ENCODE peak calls at places on chromosomes 2 and 18, in four cellular contexts. A is IMR-90, G is cardiac fibroblast, N is AG04450. X is an unnamed sample.

GRCh38 chr2:240820607-240821428 is 799 bp upstream of the KIF1A start:
- DNase-seq in A (no peak), G (no peak), N (no peak), X (no peak)

GRCh38 chr18:74476154-74476553 is 19.0 kb upstream of the DIPK1C start:
- DNase-seq in A (peak), G (peak), N (no peak), X (no peak)

GRCh38 chr2:157216421-157216965 is 41.0 kb upstream of the GALNT5 start:
- DNase-seq in A (no peak), G (no peak), N (no peak), X (no peak)

GRCh38 chr18:78884502-78884901 is 95.1 kb upstream of the SALL3 start:
- DNase-seq in A (no peak), G (no peak), N (no peak), X (no peak)

GRCh38 chr2:950627-950992 is at the start of gene SNTG2:
- DNase-seq in A (no peak), G (no peak), N (no peak), X (no peak)

GRCh38 chr2:108884629-108885028 is 98.1 kb downstream of the CCDC138 start:
- DNase-seq in A (no peak), G (no peak), N (no peak), X (no peak)

GRCh38 chr2:10045561-10046355 is 2.4 kb downstream of the KLF11 start:
- DNase-seq in A (no peak), G (no peak), N (no peak), X (no peak)

GRCh38 chr2:189024861-189025618 is 50.9 kb downstream of the COL3A1 start:
- DNase-seq in A (no peak), G (no peak), N (no peak), X (no peak)

GRCh38 chr2:223779877-223780276 is 57.5 kb downstream of the AP1S3 start:
- DNase-seq in A (peak), G (peak), N (no peak), X (no peak)

GRCh38 chr18:73975266-73975665 is 172.4 kb downstream of the FBXO15 start:
- DNase-seq in A (peak), G (peak), N (no peak), X (no peak)

GRCh38 chr2:174593574-174594203 is 3.9 kb downstream of the WIPF1 start:
- DNase-seq in A (peak), G (peak), N (no peak), X (no peak)

GRCh38 chr18:55064760-55065159 is 105.5 kb upstream of the CCDC68 start:
- DNase-seq in A (no peak), G (no peak), N (no peak), X (no peak)

GRCh38 chr2:140353541-140353940 is 1573.4 kb upstream of the NXPH2 start:
- DNase-seq in A (no peak), G (peak), N (no peak), X (peak)

GRCh38 chr18:8389391-8390340 is 219.6 kb upstream of the RAB12 start:
- DNase-seq in A (peak), G (peak), N (peak), X (peak)

GRCh38 chr2:66691199-66691975 is 256.5 kb downstream of the MEIS1 start:
- DNase-seq in A (peak), G (no peak), N (no peak), X (no peak)
- H3K4me3 ChIP-seq in A (no peak), G (no peak), N (peak), X (no peak)

GRCh38 chr18:59198215-59198614 is 21.7 kb upstream of the GRP start:
- DNase-seq in A (no peak), G (no peak), N (no peak), X (no peak)

GRCh38 chr18:59202258-59202820 is 17.6 kb upstream of the GRP start:
- DNase-seq in A (no peak), G (no peak), N (no peak), X (no peak)

GRCh38 chr18:59197636-59198035 is 22.3 kb upstream of the GRP start:
- DNase-seq in A (no peak), G (no peak), N (no peak), X (no peak)

GRCh38 chr18:59196161-59196560 is 23.8 kb upstream of the GRP start:
- DNase-seq in A (no peak), G (no peak), N (no peak), X (no peak)

GRCh38 chr18:59200787-59201186 is 19.2 kb upstream of the GRP start:
- DNase-seq in A (no peak), G (no peak), N (no peak), X (no peak)
- TF ChIP-seq CTCF in A (no peak), G (no peak), N (no peak), X (peak)

GRCh38 chr2:101400048-101400447 is 12.7 kb upstream of the CREG2 start:
- DNase-seq in A (peak), G (no peak), N (no peak), X (no peak)

GRCh38 chr2:101396352-101396717 is 9.0 kb upstream of the CREG2 start:
- DNase-seq in A (peak), G (peak), N (peak), X (peak)

GRCh38 chr2:101398026-101398830 is 10.9 kb upstream of the CREG2 start:
- DNase-seq in A (no peak), G (no peak), N (no peak), X (no peak)

GRCh38 chr2:101399001-101399794 is 11.9 kb upstream of the CREG2 start:
- DNase-seq in A (no peak), G (no peak), N (no peak), X (no peak)

DNA sequence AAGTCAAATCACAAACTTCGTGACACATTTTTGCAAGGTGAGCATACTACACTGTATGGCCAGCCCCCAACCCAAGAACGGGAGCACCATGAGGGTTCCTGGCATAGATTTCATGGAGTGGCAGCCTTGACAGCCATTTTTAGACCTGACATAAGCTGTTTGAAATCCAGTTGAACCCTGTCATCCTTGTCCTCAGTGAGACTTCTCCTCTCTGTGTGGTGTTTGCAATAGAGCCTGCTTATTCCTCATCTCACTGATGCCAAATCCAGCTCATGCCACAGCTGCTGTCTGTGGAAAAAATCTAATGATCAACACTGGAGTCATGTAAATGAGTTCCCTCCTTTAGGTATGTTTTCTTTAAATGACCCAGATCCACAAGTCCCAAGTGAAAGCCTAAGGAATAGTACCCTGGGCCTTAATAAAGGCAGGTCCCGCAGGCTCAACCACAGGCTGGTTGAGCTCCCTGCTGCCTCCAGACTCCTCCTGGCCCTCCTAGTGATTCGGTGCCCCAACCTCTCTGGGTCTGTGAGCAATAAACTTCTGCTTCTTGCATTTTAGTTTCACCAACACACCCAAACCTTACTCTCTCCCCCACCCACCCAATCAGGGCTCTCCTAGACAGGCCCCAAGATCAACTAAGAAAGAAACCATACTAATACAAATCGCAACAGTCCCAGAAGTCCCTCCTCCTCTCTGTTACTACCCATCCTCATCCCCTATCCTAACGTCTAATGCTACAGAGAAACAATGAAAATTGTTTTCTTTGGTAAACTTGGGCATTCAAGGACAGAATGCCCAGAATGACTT is 8.4 kb upstream of the CREG2 start:
- DNase-seq in A (peak), G (no peak), N (no peak), X (no peak)
- H3K4me3 ChIP-seq in A (no peak), G (no peak), N (no peak), X (no peak)

DNA sequence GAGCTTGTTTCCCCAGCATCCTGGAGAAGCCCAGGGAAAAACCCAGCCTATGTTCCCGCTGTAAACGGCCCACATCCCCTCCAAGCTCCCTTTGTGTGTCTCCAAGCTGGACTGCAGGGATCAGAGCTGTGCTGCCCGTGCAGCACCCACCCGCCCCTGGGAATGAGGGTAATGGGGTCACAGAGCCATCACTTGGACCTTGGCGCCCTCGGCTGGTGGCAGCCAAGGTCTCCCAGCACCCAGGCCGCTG is 670 bp upstream of the INPP5D start:
- DNase-seq in A (no peak), G (no peak), N (no peak), X (no peak)
- TF ChIP-seq CTCF in A (no peak), G (no peak), N (no peak), X (no peak)

GRCh38 chr2:36369711-36370110 is 14.1 kb downstream of the CRIM1 start:
- DNase-seq in A (no peak), G (no peak), N (no peak), X (no peak)
- H3K4me3 ChIP-seq in A (no peak), G (no peak), N (no peak), X (no peak)

DNA sequence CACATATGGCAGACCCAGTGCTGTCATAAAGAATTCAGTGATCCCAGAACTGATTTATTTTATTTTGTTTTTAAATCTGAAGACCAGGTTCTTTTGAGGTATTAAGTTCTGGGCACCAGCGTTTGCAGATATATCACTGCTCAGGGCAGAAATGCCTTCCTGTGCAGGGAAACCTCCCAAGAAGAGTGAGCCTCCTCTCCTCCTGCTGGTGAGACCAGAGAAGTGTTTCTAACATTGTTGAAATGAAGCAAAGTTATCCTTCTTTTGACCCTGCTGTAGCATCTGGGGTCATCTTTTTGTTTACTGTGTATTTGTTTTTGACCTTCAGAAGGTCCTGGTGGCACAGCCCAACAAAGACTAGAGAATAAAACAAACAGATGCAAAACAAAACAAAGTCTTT is 94.0 kb downstream of the AQP4 start:
- DNase-seq in A (no peak), G (peak), N (no peak), X (no peak)
- TF ChIP-seq CTCF in A (no peak), G (peak), N (no peak), X (peak)

GRCh38 chr2:102103992-102104871 is 38.3 kb upstream of the IL1R1 start:
- DNase-seq in A (peak), G (peak), N (no peak), X (peak)
- H3K4me3 ChIP-seq in A (peak), G (peak), N (peak), X (peak)

GRCh38 chr2:24351981-24352380 is 8.4 kb downstream of the ITSN2 start:
- DNase-seq in A (no peak), G (no peak), N (no peak), X (no peak)
- TF ChIP-seq CTCF in A (no peak), G (no peak), N (peak), X (no peak)

GRCh38 chr2:201118957-201119848 is 3.2 kb downstream of the CFLAR start:
- DNase-seq in A (peak), G (peak), N (peak), X (no peak)

GRCh38 chr2:201118121-201118956 is 2.4 kb downstream of the CFLAR start:
- DNase-seq in A (peak), G (peak), N (peak), X (no peak)

GRCh38 chr2:201114846-201115245 is 1.1 kb upstream of the CFLAR start:
- DNase-seq in A (no peak), G (peak), N (no peak), X (no peak)

GRCh38 chr2:201116115-201116958 is at the start of gene CFLAR:
- DNase-seq in A (peak), G (peak), N (peak), X (no peak)

DNA sequence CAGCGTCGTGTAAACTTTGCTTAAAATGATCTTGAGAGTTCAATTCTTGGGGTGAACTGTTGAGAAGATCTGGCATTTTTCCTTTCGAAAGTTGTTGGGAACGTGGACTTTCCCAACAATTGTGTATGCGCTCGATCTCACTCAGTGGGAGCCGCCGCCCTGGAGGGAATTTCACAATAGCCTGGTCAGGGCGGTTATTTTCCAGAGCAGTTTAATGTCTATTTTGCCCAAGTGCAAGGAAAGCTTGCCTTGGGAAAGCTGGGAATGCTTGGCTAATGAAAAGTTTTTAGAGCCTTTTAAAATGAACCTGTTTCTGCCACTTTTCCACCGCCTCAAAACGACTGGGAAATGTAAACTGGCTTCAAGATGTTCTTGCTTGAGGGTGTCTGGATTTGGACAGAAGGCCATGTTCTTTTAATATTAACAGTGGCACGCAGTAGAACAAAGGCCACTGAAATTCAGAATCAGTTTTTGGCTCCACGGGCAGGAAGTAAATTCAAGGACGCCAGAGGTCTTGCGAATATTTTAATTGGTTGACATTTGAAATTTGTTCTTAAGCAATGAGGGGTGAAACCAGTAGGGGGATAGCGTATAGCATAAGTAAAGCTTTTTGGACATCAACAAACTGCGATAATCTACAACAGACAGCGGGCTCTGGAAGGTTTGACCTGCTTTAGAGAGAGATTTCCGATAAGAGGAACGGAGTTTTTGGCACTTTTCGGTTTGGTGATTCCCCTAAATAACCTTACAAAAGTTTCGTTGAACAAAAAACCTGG is 1.2 kb downstream of the CFLAR start:
- DNase-seq in A (peak), G (peak), N (peak), X (no peak)
- H3K4me3 ChIP-seq in A (peak), G (peak), N (peak), X (peak)

GRCh38 chr2:129188451-129188850 is 791.0 kb upstream of the RAB6C start:
- DNase-seq in A (no peak), G (no peak), N (no peak), X (no peak)
- TF ChIP-seq CTCF in A (no peak), G (no peak), N (no peak), X (no peak)